ENCODE peak calls at places on chromosomes 1 and 21, in six cellular contexts. A is mammary epithelial cell, G is G401, L is A549, M is ACHN, Q is MM.1S. D is an unnamed sample.

GRCh38 chr1:24275510-24275909 is 43.6 kb upstream of the GRHL3 start:
- DNase-seq in G (no peak), A (peak; percentile 60), Q (no peak), L (no peak), M (no peak), D (no peak)

GRCh38 chr1:215376544-215377264 is 190.4 kb upstream of the KCTD3 start:
- DNase-seq in A (no peak), Q (no peak), G (no peak), M (no peak), L (no peak), D (no peak)

GRCh38 chr1:14140800-14141526 is 441.0 kb downstream of the PRDM2 start:
- DNase-seq in A (no peak), Q (no peak), M (peak; percentile 21), L (no peak), G (peak; percentile 97), D (no peak)

GRCh38 chr1:174726167-174726879 is 273.4 kb upstream of the CACYBP start:
- DNase-seq in L (peak; percentile 8), G (peak; percentile 55), Q (peak; percentile 57), M (peak; percentile 50), A (no peak), D (no peak)

GRCh38 chr1:231515748-231516147 is 12.7 kb upstream of the TSNAX start:
- DNase-seq in L (no peak), M (no peak), G (no peak), Q (peak; percentile 39), A (no peak), D (no peak)

GRCh38 chr1:59967780-59968179 is 41.2 kb upstream of the CYP2J2 start:
- DNase-seq in Q (no peak), M (no peak), A (no peak), G (no peak), L (no peak), D (no peak)

GRCh38 chr1:217311766-217312165 is 319.1 kb downstream of the GPATCH2 start:
- DNase-seq in M (peak; percentile 28), A (no peak), G (no peak), L (no peak), Q (no peak), D (no peak)

GRCh38 chr1:45721207-45721606 is 29.2 kb downstream of the IPP start:
- DNase-seq in L (no peak), A (no peak), Q (no peak), G (no peak), M (no peak), D (no peak)

GRCh38 chr1:57003398-57004139 is 37.8 kb upstream of the C8B start:
- DNase-seq in L (no peak), Q (no peak), A (no peak), M (no peak), G (no peak), D (no peak)

GRCh38 chr1:229693124-229693523 is 67.1 kb downstream of the URB2 start:
- DNase-seq in L (no peak), A (no peak), Q (no peak), G (no peak), M (no peak), D (no peak)

GRCh38 chr1:1322418-1322817 is 2.0 kb downstream of the INTS11 start:
- DNase-seq in G (no peak), A (no peak), L (no peak), M (no peak), Q (no peak), D (no peak)

GRCh38 chr1:202938287-202938925 is 11.4 kb upstream of the KLHL12 start:
- DNase-seq in M (no peak), L (no peak), A (no peak), G (no peak), Q (no peak), D (no peak)

GRCh38 chr1:101394041-101394440 is 157.2 kb downstream of the S1PR1 start:
- DNase-seq in M (no peak), Q (no peak), G (no peak), A (no peak), L (no peak), D (no peak)

GRCh38 chr21:35843911-35844667 is 216.2 kb downstream of the SETD4 start:
- DNase-seq in L (no peak), G (no peak), Q (no peak), M (no peak), A (no peak), D (no peak)

GRCh38 chr1:150022357-150022756 is 11.8 kb upstream of the OTUD7B start:
- DNase-seq in M (no peak), L (no peak), Q (no peak), A (peak; percentile 24), G (no peak), D (no peak)

GRCh38 chr1:88976235-88976634 is 16.2 kb downstream of the KYAT3 start:
- DNase-seq in G (no peak), L (no peak), M (no peak), A (peak; percentile 28), Q (no peak), D (no peak)

GRCh38 chr1:86156571-86157455 is at the start of gene COL24A1:
- DNase-seq in M (peak; percentile 13), A (no peak), Q (no peak), L (no peak), G (no peak), D (peak; percentile 83)

GRCh38 chr1:70528591-70529333 is 117.7 kb downstream of the CTH start:
- DNase-seq in Q (peak; percentile 32), A (peak; percentile 20), G (peak; percentile 26), M (peak; percentile 25), L (peak; percentile 4), D (peak; percentile 63)

GRCh38 chr1:63813829-63814277 is 40.0 kb downstream of the ROR1 start:
- DNase-seq in M (peak; percentile 29), Q (no peak), L (no peak), G (no peak), A (peak; percentile 68), D (no peak)

GRCh38 chr1:157195521-157196244 is 57.5 kb upstream of the ETV3 start:
- DNase-seq in G (no peak), L (no peak), M (no peak), Q (no peak), A (no peak), D (peak; percentile 39)

GRCh38 chr21:45530423-45531113 is 11.7 kb downstream of the SLC19A1 start:
- DNase-seq in M (no peak), A (no peak), L (no peak), G (no peak), Q (no peak), D (peak; percentile 38)

GRCh38 chr1:38117444-38117887 is 70.9 kb upstream of the POU3F1 start:
- DNase-seq in Q (no peak), M (no peak), A (peak; percentile 88), L (no peak), G (no peak), D (no peak)

GRCh38 chr1:183089025-183089639 is 65.9 kb downstream of the LAMC1 start:
- DNase-seq in L (no peak), Q (no peak), M (no peak), G (peak; percentile 29), A (no peak), D (no peak)

GRCh38 chr1:87369736-87370135 is 41.1 kb downstream of the LMO4 start:
- DNase-seq in G (no peak), L (no peak), A (no peak), Q (no peak), M (no peak), D (no peak)

GRCh38 chr1:214764502-214764901 is 161.5 kb downstream of the CENPF start:
- DNase-seq in Q (no peak), G (no peak), M (no peak), L (no peak), A (no peak), D (no peak)

GRCh38 chr1:101291562-101292035 is 54.8 kb downstream of the S1PR1 start:
- DNase-seq in L (no peak), M (no peak), Q (no peak), A (peak; percentile 81), G (peak; percentile 16), D (no peak)

GRCh38 chr1:111507411-111508201 is 4.2 kb upstream of the ADORA3 start:
- DNase-seq in G (no peak), A (peak; percentile 60), L (peak; percentile 15), Q (peak; percentile 59), M (no peak), D (peak; percentile 85)

GRCh38 chr1:78650114-78650513 is 483 bp downstream of the IFI44 start:
- DNase-seq in L (no peak), M (no peak), G (no peak), A (no peak), Q (no peak), D (no peak)

GRCh38 chr1:52403566-52404115 is 582 bp downstream of the ORC1 start:
- DNase-seq in M (peak; percentile 80), A (peak; percentile 79), Q (peak; percentile 78), G (no peak), L (peak; percentile 57), D (no peak)

GRCh38 chr21:24825348-24825747 is 781.9 kb downstream of the MRPL39 start:
- DNase-seq in L (no peak), A (no peak), M (no peak), Q (no peak), G (no peak), D (no peak)

GRCh38 chr1:89739013-89739843 is 81.6 kb upstream of the LRRC8D start:
- DNase-seq in A (peak; percentile 91), G (no peak), Q (no peak), M (no peak), L (no peak), D (no peak)

GRCh38 chr1:42720868-42721267 is 19.2 kb downstream of the CLDN19 start:
- DNase-seq in A (no peak), L (no peak), G (no peak), Q (no peak), M (no peak), D (no peak)

GRCh38 chr1:172917972-172918371 is 132.8 kb downstream of the TNFSF18 start:
- DNase-seq in Q (no peak), A (peak; percentile 94), G (no peak), L (peak; percentile 80), M (peak; percentile 97), D (no peak)

D was measured in ecto neural progenitor cell.